ENCODE peak calls at places on chromosomes 3 and 15, in nine cellular contexts. P, F, H, V, C, A, G, L and Q are unnamed samples.

GRCh38 chr15:66594344-66594743 is 28.5 kb upstream of the LCTL start:
- DNase-seq in A (no peak), V (no peak), L (no peak), F (no peak), P (no peak), H (no peak), C (no peak), G (no peak), Q (no peak)

GRCh38 chr15:61038387-61038786 is 190.7 kb downstream of the RORA start:
- DNase-seq in A (peak), L (no peak), V (no peak), G (peak), C (no peak), H (no peak), P (no peak), F (no peak), Q (no peak)

GRCh38 chr3:30611613-30612421 is 5.4 kb downstream of the TGFBR2 start:
- DNase-seq in L (no peak), G (peak), H (no peak), A (no peak), C (no peak), P (peak), V (no peak), F (peak), Q (peak)

GRCh38 chr3:149613988-149614387 is 43.8 kb downstream of the WWTR1 start:
- DNase-seq in C (no peak), G (no peak), V (no peak), L (no peak), F (no peak), H (no peak), P (no peak), A (no peak), Q (no peak)

GRCh38 chr3:147213633-147214032 is 192.7 kb downstream of the ZIC4 start:
- DNase-seq in A (no peak), H (no peak), G (no peak), C (no peak), V (no peak), P (no peak), F (no peak), L (no peak), Q (no peak)

GRCh38 chr15:67033521-67033920 is 31.9 kb upstream of the SMAD3 start:
- DNase-seq in A (no peak), F (no peak), V (no peak), L (no peak), G (no peak), P (peak), C (no peak), H (no peak), Q (no peak)

GRCh38 chr3:67605377-67605776 is 49.0 kb downstream of the SUCLG2 start:
- DNase-seq in V (no peak), C (no peak), P (no peak), F (peak), G (peak), A (peak), L (no peak), H (peak), Q (peak)

GRCh38 chr3:147589016-147589415 is 179.9 kb downstream of the ZIC1 start:
- DNase-seq in F (peak), L (no peak), P (no peak), G (no peak), A (peak), V (no peak), C (no peak), H (no peak), Q (peak)

GRCh38 chr3:152259480-152259879 is 9.2 kb upstream of the MBNL1 start:
- DNase-seq in A (no peak), L (no peak), H (no peak), G (no peak), C (no peak), F (no peak), P (no peak), V (no peak), Q (no peak)

GRCh38 chr3:142784228-142784627 is 60.4 kb downstream of the TRPC1 start:
- DNase-seq in L (no peak), H (no peak), C (no peak), P (no peak), F (no peak), V (no peak), A (no peak), G (no peak), Q (no peak)

GRCh38 chr3:11914041-11914440 is 67.4 kb upstream of the TAMM41 start:
- DNase-seq in V (no peak), H (no peak), C (no peak), F (no peak), P (no peak), L (no peak), G (no peak), A (no peak), Q (no peak)